ENCODE peak calls at places on chromosomes 1 and 21, in seven cellular contexts. R, Y, D, G, M, W and I are unnamed samples.

GRCh38 chr1:114342376-114342775 is 168.6 kb downstream of the TRIM33 start:
- DNase-seq in M (no peak), W (peak; percentile 40), Y (peak; percentile 88), G (no peak), R (no peak), D (no peak), I (no peak)

GRCh38 chr1:241250465-241250864 is 106.5 kb downstream of the RGS7 start:
- DNase-seq in D (no peak), Y (no peak), M (peak; percentile 63), W (peak; percentile 92), G (no peak), R (no peak), I (no peak)

GRCh38 chr1:7223334-7224080 is 438.3 kb downstream of the CAMTA1 start:
- DNase-seq in D (no peak), Y (no peak), R (peak; percentile 3), M (no peak), W (peak; percentile 89), G (no peak), I (no peak)

GRCh38 chr1:193211539-193211938 is 25.1 kb upstream of the B3GALT2 start:
- DNase-seq in R (peak; percentile 57), M (peak; percentile 13), W (peak; percentile 87), D (no peak), G (no peak), Y (no peak), I (no peak)

GRCh38 chr1:101121975-101122374 is 96.4 kb upstream of the DPH5 start:
- DNase-seq in W (no peak), Y (no peak), G (no peak), R (no peak), M (no peak), D (no peak), I (no peak)

GRCh38 chr1:3307359-3307758 is 147.1 kb upstream of the ARHGEF16 start:
- DNase-seq in W (no peak), D (no peak), Y (no peak), R (no peak), G (no peak), M (no peak), I (no peak)

GRCh38 chr1:5667513-5668325 is 324.5 kb downstream of the NPHP4 start:
- DNase-seq in D (no peak), G (no peak), R (no peak), M (no peak), W (no peak), Y (no peak), I (no peak)

GRCh38 chr21:35565204-35565611 is 495.1 kb downstream of the SETD4 start:
- DNase-seq in Y (peak; percentile 70), D (peak; percentile 21), R (peak; percentile 89), G (peak; percentile 47), M (peak; percentile 72), W (peak; percentile 93), I (peak; percentile 40)

GRCh38 chr1:29829448-29830344 is 593.4 kb downstream of the PTPRU start:
- DNase-seq in R (no peak), Y (no peak), W (no peak), M (no peak), D (no peak), G (no peak), I (peak; percentile 5)

GRCh38 chr1:236089046-236089773 is 24.3 kb upstream of the NID1 start:
- DNase-seq in W (peak; percentile 34), G (no peak), M (peak; percentile 52), D (no peak), R (peak; percentile 63), Y (no peak), I (no peak)

GRCh38 chr1:153390938-153391710 is at the start of gene S100A8:
- DNase-seq in D (peak; percentile 56), R (peak; percentile 29), M (no peak), G (no peak), W (peak; percentile 82), Y (no peak), I (peak; percentile 48)

GRCh38 chr1:9836632-9836960 is 12.8 kb upstream of the CLSTN1 start:
- DNase-seq in G (no peak), M (no peak), Y (no peak), R (no peak), W (no peak), D (no peak), I (no peak)
- H3K4me1 ChIP-seq in G (no peaks in the 10 kb centered on the region), M (peaks cover 5% of the 10 kb centered on the region), Y (peaks cover 27% of the 10 kb centered on the region), R (no peaks in the 10 kb centered on the region), W (peaks cover 30% of the 10 kb centered on the region), D (no peaks in the 10 kb centered on the region), I (no peaks in the 10 kb centered on the region)

GRCh38 chr1:51660570-51660969 is 43.7 kb downstream of the OSBPL9 start:
- DNase-seq in D (no peak), G (no peak), R (no peak), Y (no peak), M (no peak), W (no peak), I (no peak)
- H3K27ac ChIP-seq in D (no peak overlapping the region), G (no peak overlapping the region), R (peak overlapping the region; percentile 83), Y (no peak overlapping the region), M (peak overlapping the region; percentile 59), W (peak overlapping the region; percentile 61), I (no peak overlapping the region)

DNA sequence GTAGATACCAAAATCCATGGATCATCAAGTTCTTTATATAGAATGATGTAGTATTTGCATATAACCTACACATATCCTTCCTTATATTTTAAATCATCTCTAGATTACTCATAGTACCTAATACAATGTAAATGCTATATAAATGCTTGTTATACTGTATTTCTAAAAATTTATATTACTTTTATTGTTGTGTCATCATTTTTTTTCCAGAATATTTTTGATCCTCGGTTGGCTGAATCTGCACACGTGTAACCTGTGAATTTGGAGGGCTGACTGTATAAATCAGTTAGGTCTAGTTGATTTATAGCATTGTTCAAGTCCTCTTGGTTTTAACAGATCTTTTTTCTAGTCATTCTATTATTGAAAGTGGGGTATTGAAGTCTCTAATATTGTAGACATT is 23.3 kb downstream of the OBSCN start:
- DNase-seq in D (no peak), G (no peak), M (no peak), Y (no peak), R (no peak), W (no peak), I (no peak)
- H3K4me1 ChIP-seq in D (no peaks in the 10 kb centered on the region), G (no peaks in the 10 kb centered on the region), M (peaks cover 4% of the 10 kb centered on the region), Y (peaks cover 5% of the 10 kb centered on the region), R (no peaks in the 10 kb centered on the region), W (peaks cover 16% of the 10 kb centered on the region), I (no peaks in the 10 kb centered on the region)

GRCh38 chr1:32861904-32862698 is 8.6 kb downstream of the FNDC5 start:
- DNase-seq in W (no peak), R (no peak), M (no peak), G (no peak), D (no peak), Y (no peak), I (no peak)

GRCh38 chr1:32867151-32867550 is 3.6 kb downstream of the FNDC5 start:
- DNase-seq in R (no peak), Y (no peak), M (no peak), W (no peak), D (no peak), G (no peak), I (no peak)

GRCh38 chr1:32865639-32866038 is 5.1 kb downstream of the FNDC5 start:
- DNase-seq in D (no peak), M (no peak), R (no peak), Y (no peak), G (no peak), W (no peak), I (no peak)

GRCh38 chr1:32863516-32864245 is 7.0 kb downstream of the FNDC5 start:
- DNase-seq in Y (no peak), W (no peak), D (no peak), G (no peak), R (no peak), M (no peak), I (no peak)

DNA sequence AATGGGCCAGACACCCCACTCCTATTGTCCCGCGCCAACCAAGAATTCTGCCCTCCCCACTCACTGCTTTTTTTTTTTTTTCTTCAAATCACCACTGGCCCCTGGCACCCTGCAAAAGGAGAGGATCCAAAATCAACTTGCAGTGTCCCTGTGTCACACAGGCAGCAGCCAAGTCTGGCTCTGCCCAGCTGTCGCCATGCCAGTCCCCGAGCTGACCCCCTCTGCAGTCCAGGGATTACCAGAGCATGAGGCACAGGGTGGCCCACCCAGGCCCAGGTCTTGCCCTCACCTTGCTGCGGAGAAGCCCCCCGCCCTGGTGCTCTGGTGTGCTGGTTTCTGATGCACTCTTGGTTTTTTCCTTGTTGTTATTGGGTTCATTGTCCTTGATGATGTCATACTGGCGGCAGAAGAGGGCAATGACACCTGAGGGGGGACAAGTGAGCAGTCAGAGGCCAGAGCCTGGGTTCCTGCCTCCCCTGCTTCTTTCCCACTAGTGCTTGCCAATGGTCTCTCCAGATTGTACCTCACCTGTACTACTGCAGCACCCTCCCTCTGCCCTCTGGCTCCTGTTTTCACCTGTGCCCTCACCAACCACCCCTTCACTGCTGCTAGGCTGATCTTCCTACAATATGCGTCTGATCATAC is 6.2 kb downstream of the FNDC5 start:
- DNase-seq in G (no peak), Y (no peak), W (no peak), R (no peak), M (no peak), D (no peak), I (no peak)
- H3K27ac ChIP-seq in G (no peak overlapping the region), Y (no peak overlapping the region), W (no peak overlapping the region), R (no peak overlapping the region), M (no peak overlapping the region), D (no peak overlapping the region), I (no peak overlapping the region)

DNA sequence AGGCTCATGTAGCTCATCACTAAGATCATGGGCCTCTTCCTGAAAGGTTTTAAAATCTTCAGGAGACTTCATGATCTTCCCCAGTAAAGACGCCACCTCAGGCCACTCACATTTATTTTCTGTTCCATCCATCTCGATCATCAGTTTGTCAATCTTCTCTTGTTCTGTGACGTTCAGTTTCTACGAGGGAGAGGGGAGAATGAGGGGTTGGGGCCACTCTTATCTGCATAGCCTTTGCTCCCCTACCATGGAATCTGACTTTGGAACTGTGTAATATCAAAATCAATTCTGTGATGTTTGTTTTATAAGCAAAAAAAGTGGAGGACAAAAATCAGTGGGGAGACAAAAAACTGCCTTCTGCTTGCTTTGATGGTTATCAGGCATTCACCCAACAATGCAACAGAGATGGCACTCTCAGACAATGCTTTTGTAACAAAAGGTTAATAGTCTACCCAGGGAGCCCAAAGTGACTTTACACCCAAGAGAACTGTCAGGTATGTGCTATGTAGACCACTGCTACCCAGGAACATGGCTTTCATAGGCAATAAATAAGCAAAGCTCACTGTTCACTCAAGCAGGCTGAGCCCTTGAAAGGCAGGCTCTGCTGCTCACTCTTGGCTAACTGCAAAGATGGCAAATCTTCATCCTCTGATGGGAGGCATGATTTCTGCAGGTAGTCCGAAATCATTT is 10.5 kb downstream of the ENO1 start:
- DNase-seq in D (no peak), R (no peak), Y (no peak), M (no peak), W (no peak), G (no peak), I (no peak)
- H3K4me1 ChIP-seq in D (no peaks in the 10 kb centered on the region), R (peaks cover 9% of the 10 kb centered on the region), Y (peaks cover 17% of the 10 kb centered on the region), M (peaks cover 26% of the 10 kb centered on the region), W (peaks cover 33% of the 10 kb centered on the region), G (peaks cover 6% of the 10 kb centered on the region), I (peaks cover 11% of the 10 kb centered on the region)

GRCh38 chr1:231949277-231950122 is 322.9 kb downstream of the DISC1 start:
- DNase-seq in M (peak; percentile 34), W (no peak), D (peak; percentile 38), G (no peak), R (no peak), Y (no peak), I (no peak)
- H3K27ac ChIP-seq in M (peak overlapping the region; percentile 26), W (no peak overlapping the region), D (peak overlapping the region; percentile 19), G (no peak overlapping the region), R (no peak overlapping the region), Y (no peak overlapping the region), I (peak overlapping the region; percentile 68)